ENCODE peak calls at places on chromosomes 11 and 22, in seven cellular contexts. One of them, this sample, is unnamed. For H3K36me3, the result is how much of the 10 kb centered on the place peaks cover.

GRCh38 chr22:16845881-16846280 is 20.7 kb upstream of the XKR3 start:
- DNase-seq in HepG2: no peak
- DNase-seq in CD4-positive, CD25-positive, alpha-beta regulatory T cell: no peak
- DNase-seq in GM23248: no peak
- DNase-seq in kidney: no peak
- DNase-seq in cardiac muscle cell: no peak
- DNase-seq in CD8-positive, alpha-beta memory T cell: no peak
- DNase-seq in this sample: no peak

GRCh38 chr11:119166368-119167076 is 2.0 kb upstream of the NLRX1 start:
- DNase-seq in kidney: no peak
- DNase-seq in cardiac muscle cell: no peak
- DNase-seq in HepG2: peak
- DNase-seq in CD4-positive, CD25-positive, alpha-beta regulatory T cell: no peak
- DNase-seq in CD8-positive, alpha-beta memory T cell: no peak
- DNase-seq in GM23248: peak
- DNase-seq in this sample: no peak

GRCh38 chr11:64100345-64100744 is 64.6 kb downstream of the FLRT1 start:
- DNase-seq in HepG2: no peak
- DNase-seq in cardiac muscle cell: no peak
- DNase-seq in CD4-positive, CD25-positive, alpha-beta regulatory T cell: no peak
- DNase-seq in kidney: no peak
- DNase-seq in GM23248: no peak
- DNase-seq in CD8-positive, alpha-beta memory T cell: no peak
- DNase-seq in this sample: no peak

GRCh38 chr11:484616-485015 is 22.4 kb downstream of the RNH1 start:
- DNase-seq in cardiac muscle cell: no peak
- DNase-seq in HepG2: no peak
- DNase-seq in CD4-positive, CD25-positive, alpha-beta regulatory T cell: no peak
- DNase-seq in CD8-positive, alpha-beta memory T cell: no peak
- DNase-seq in GM23248: no peak
- DNase-seq in kidney: no peak
- DNase-seq in this sample: no peak

GRCh38 chr11:92941676-92942571 is 27.5 kb upstream of the MTNR1B start:
- DNase-seq in kidney: no peak
- DNase-seq in GM23248: peak
- DNase-seq in CD4-positive, CD25-positive, alpha-beta regulatory T cell: peak
- DNase-seq in HepG2: peak
- DNase-seq in cardiac muscle cell: peak
- DNase-seq in CD8-positive, alpha-beta memory T cell: no peak
- DNase-seq in this sample: no peak

GRCh38 chr22:22080270-22080669 is 97.7 kb upstream of the TOP3B start:
- DNase-seq in GM23248: no peak
- DNase-seq in kidney: no peak
- DNase-seq in cardiac muscle cell: no peak
- DNase-seq in CD4-positive, CD25-positive, alpha-beta regulatory T cell: no peak
- DNase-seq in HepG2: no peak
- DNase-seq in CD8-positive, alpha-beta memory T cell: no peak
- DNase-seq in this sample: no peak

GRCh38 chr22:36467042-36467810 is 14.2 kb downstream of the TXN2 start:
- DNase-seq in kidney: no peak
- DNase-seq in cardiac muscle cell: peak
- DNase-seq in GM23248: peak
- DNase-seq in HepG2: no peak
- DNase-seq in CD4-positive, CD25-positive, alpha-beta regulatory T cell: no peak
- DNase-seq in CD8-positive, alpha-beta memory T cell: no peak
- DNase-seq in this sample: no peak

GRCh38 chr11:64025205-64025604 is 10.5 kb upstream of the FLRT1 start:
- DNase-seq in HepG2: no peak
- DNase-seq in CD8-positive, alpha-beta memory T cell: no peak
- DNase-seq in CD4-positive, CD25-positive, alpha-beta regulatory T cell: no peak
- DNase-seq in kidney: no peak
- DNase-seq in GM23248: no peak
- DNase-seq in cardiac muscle cell: peak
- DNase-seq in this sample: peak

GRCh38 chr22:24069721-24070120 is 58.6 kb downstream of the CABIN1 start:
- DNase-seq in HepG2: no peak
- DNase-seq in CD4-positive, CD25-positive, alpha-beta regulatory T cell: no peak
- DNase-seq in kidney: no peak
- DNase-seq in cardiac muscle cell: no peak
- DNase-seq in CD8-positive, alpha-beta memory T cell: no peak
- DNase-seq in GM23248: no peak
- DNase-seq in this sample: no peak

GRCh38 chr11:67491276-67492068 is 8.6 kb downstream of the AIP start:
- DNase-seq in CD4-positive, CD25-positive, alpha-beta regulatory T cell: no peak
- DNase-seq in HepG2: no peak
- DNase-seq in kidney: peak
- DNase-seq in GM23248: no peak
- DNase-seq in CD8-positive, alpha-beta memory T cell: no peak
- DNase-seq in cardiac muscle cell: no peak
- DNase-seq in this sample: no peak

GRCh38 chr11:67494371-67495233 is 10.6 kb downstream of the PITPNM1 start:
- DNase-seq in GM23248: no peak
- DNase-seq in CD4-positive, CD25-positive, alpha-beta regulatory T cell: no peak
- DNase-seq in cardiac muscle cell: no peak
- DNase-seq in CD8-positive, alpha-beta memory T cell: no peak
- DNase-seq in HepG2: no peak
- DNase-seq in kidney: peak
- DNase-seq in this sample: no peak

GRCh38 chr11:67493548-67494370 is 10.9 kb downstream of the AIP start:
- DNase-seq in CD4-positive, CD25-positive, alpha-beta regulatory T cell: no peak
- DNase-seq in CD8-positive, alpha-beta memory T cell: no peak
- DNase-seq in cardiac muscle cell: no peak
- DNase-seq in kidney: peak
- DNase-seq in HepG2: no peak
- DNase-seq in GM23248: no peak
- DNase-seq in this sample: no peak

GRCh38 chr11:67492069-67492727 is 9.4 kb downstream of the AIP start:
- DNase-seq in kidney: peak
- DNase-seq in GM23248: no peak
- DNase-seq in CD4-positive, CD25-positive, alpha-beta regulatory T cell: no peak
- DNase-seq in cardiac muscle cell: no peak
- DNase-seq in CD8-positive, alpha-beta memory T cell: no peak
- DNase-seq in HepG2: no peak
- DNase-seq in this sample: no peak

DNA sequence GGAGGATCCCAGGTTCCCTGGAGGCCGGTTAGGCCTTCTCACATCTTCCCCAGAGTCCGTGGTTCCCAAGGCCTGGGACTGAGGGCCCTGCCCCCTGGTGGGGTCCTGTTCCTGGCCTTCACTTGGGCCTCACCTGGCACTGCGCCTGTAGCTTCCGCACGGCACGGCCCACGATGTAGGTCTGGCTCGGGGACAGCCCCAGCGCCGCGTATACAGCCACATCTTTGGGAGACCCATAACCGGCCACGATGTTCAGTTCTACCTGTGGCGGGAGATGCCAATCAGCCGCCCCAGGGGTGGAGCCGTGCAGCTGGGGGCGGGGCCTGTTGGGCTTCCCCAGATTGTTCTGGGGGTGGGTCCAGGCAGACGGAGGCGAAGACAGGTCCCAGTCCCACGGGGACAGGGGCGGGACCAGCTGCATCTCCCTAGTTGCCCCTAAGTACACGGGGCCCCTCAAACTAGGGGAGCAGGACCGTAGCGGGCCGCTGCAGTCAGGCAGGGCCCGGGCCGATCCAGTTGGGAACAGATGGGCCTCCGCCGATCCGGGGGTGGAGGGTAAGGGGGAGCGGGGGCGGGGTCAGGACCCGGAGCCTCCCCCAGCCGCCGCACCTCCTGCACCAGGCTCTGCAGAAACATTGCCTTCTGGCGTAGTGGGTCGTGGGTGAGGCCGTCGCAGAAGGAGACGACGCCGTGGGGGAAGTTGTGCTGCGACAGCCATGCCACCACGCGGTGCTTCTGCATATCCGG is 10.1 kb downstream of the AIP start:
- DNase-seq in HepG2: no peak
- DNase-seq in cardiac muscle cell: no peak
- DNase-seq in CD4-positive, CD25-positive, alpha-beta regulatory T cell: no peak
- DNase-seq in CD8-positive, alpha-beta memory T cell: no peak
- DNase-seq in GM23248: no peak
- DNase-seq in kidney: peak
- DNase-seq in this sample: no peak
- H3K36me3 ChIP-seq in HepG2: under half
- H3K36me3 ChIP-seq in cardiac muscle cell: under half
- H3K36me3 ChIP-seq in CD4-positive, CD25-positive, alpha-beta regulatory T cell: half or more
- H3K36me3 ChIP-seq in CD8-positive, alpha-beta memory T cell: under half
- H3K36me3 ChIP-seq in GM23248: under half
- H3K36me3 ChIP-seq in kidney: under half
- H3K36me3 ChIP-seq in this sample: half or more

GRCh38 chr11:2947744-2948143 is 18.5 kb upstream of the PHLDA2 start:
- DNase-seq in kidney: no peak
- DNase-seq in HepG2: no peak
- DNase-seq in GM23248: no peak
- DNase-seq in cardiac muscle cell: no peak
- DNase-seq in CD4-positive, CD25-positive, alpha-beta regulatory T cell: no peak
- DNase-seq in CD8-positive, alpha-beta memory T cell: no peak
- DNase-seq in this sample: no peak

GRCh38 chr11:2943711-2944118 is 14.5 kb upstream of the PHLDA2 start:
- DNase-seq in CD4-positive, CD25-positive, alpha-beta regulatory T cell: no peak
- DNase-seq in GM23248: peak
- DNase-seq in kidney: peak
- DNase-seq in cardiac muscle cell: no peak
- DNase-seq in CD8-positive, alpha-beta memory T cell: no peak
- DNase-seq in HepG2: no peak
- DNase-seq in this sample: no peak

GRCh38 chr11:2944953-2945756 is 15.9 kb upstream of the PHLDA2 start:
- DNase-seq in CD8-positive, alpha-beta memory T cell: no peak
- DNase-seq in CD4-positive, CD25-positive, alpha-beta regulatory T cell: peak
- DNase-seq in HepG2: no peak
- DNase-seq in kidney: peak
- DNase-seq in cardiac muscle cell: peak
- DNase-seq in GM23248: peak
- DNase-seq in this sample: no peak

GRCh38 chr11:2944530-2944929 is 15.3 kb upstream of the PHLDA2 start:
- DNase-seq in CD4-positive, CD25-positive, alpha-beta regulatory T cell: no peak
- DNase-seq in GM23248: no peak
- DNase-seq in CD8-positive, alpha-beta memory T cell: no peak
- DNase-seq in HepG2: no peak
- DNase-seq in cardiac muscle cell: no peak
- DNase-seq in kidney: peak
- DNase-seq in this sample: no peak

DNA sequence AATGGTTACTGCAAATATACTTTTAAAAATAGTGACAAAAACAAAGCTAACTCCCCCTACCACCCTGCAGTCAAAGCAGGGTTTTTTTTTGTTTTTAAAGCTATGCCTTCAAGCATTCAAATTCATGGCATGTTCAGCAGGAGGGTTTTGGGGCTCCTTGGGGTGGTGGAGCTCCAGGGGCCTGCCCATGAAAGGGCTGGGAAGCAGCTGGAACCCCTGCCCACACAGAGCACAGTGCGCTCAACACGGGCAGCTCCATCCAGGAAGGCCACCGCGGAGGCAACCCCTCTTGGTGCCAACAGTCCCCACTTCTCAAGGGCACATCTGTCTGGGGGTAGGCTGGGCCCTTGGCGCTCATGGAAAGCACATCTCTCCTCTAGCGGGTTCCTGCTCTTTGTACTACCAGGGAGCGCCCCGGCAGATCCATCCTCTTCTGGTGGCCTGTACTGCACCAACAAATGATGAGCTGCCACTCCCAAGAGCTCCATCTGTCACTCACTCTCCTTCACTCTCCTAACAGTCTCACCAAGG is 16.6 kb upstream of the PHLDA2 start:
- DNase-seq in GM23248: no peak
- DNase-seq in CD8-positive, alpha-beta memory T cell: no peak
- DNase-seq in cardiac muscle cell: no peak
- DNase-seq in CD4-positive, CD25-positive, alpha-beta regulatory T cell: no peak
- DNase-seq in kidney: no peak
- DNase-seq in HepG2: no peak
- DNase-seq in this sample: no peak
- H3K36me3 ChIP-seq in GM23248: under half
- H3K36me3 ChIP-seq in CD8-positive, alpha-beta memory T cell: under half
- H3K36me3 ChIP-seq in cardiac muscle cell: under half
- H3K36me3 ChIP-seq in CD4-positive, CD25-positive, alpha-beta regulatory T cell: half or more
- H3K36me3 ChIP-seq in kidney: under half
- H3K36me3 ChIP-seq in HepG2: under half
- H3K36me3 ChIP-seq in this sample: half or more

DNA sequence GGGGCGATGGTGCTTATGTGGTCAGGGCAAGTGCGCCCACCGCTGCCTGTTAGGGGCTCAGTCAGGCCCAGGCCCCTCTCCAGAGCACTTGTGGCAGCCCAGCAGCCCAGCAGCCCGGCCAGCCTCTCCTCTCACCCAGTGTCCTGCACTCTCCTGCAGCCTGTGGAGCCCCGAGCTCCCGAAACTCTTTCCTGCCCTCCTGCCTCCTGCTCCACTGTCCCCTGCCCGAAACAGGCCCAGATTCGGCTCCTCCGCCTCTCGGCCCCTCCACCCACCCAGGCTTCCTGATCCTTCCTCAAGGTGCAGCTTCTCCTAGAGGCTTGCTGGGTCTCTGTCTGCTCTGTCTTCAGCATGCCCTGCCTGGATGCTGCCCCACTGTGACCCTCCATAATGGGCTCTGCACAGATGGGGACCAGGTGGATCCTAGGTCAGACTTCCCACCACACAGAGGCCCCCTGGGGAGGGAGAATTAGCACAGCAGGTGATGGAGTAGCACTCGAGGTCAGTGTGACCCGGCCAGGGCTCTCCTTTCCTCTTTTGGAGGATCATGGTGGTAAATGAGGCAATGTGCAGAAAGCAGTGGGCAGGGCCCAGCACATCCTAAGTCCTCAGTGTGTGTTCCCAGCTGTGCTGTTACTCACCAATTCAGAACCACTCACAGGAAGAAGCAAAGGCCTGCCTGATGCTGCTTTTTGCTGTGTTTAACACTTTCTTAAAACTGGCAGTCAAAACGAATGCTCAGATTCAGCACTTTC is 18.6 kb upstream of the NAP1L4 start:
- DNase-seq in kidney: no peak
- DNase-seq in CD4-positive, CD25-positive, alpha-beta regulatory T cell: peak
- DNase-seq in HepG2: no peak
- DNase-seq in GM23248: no peak
- DNase-seq in CD8-positive, alpha-beta memory T cell: no peak
- DNase-seq in cardiac muscle cell: no peak
- DNase-seq in this sample: no peak
- H3K36me3 ChIP-seq in kidney: under half
- H3K36me3 ChIP-seq in CD4-positive, CD25-positive, alpha-beta regulatory T cell: under half
- H3K36me3 ChIP-seq in HepG2: under half
- H3K36me3 ChIP-seq in GM23248: under half
- H3K36me3 ChIP-seq in CD8-positive, alpha-beta memory T cell: under half
- H3K36me3 ChIP-seq in cardiac muscle cell: under half
- H3K36me3 ChIP-seq in this sample: half or more

GRCh38 chr22:45524966-45525365 is 22.3 kb downstream of the FBLN1 start:
- DNase-seq in cardiac muscle cell: no peak
- DNase-seq in CD4-positive, CD25-positive, alpha-beta regulatory T cell: no peak
- DNase-seq in HepG2: no peak
- DNase-seq in kidney: no peak
- DNase-seq in CD8-positive, alpha-beta memory T cell: no peak
- DNase-seq in GM23248: no peak
- DNase-seq in this sample: no peak

GRCh38 chr22:45524157-45524556 is 21.5 kb downstream of the FBLN1 start:
- DNase-seq in CD8-positive, alpha-beta memory T cell: no peak
- DNase-seq in HepG2: no peak
- DNase-seq in cardiac muscle cell: no peak
- DNase-seq in GM23248: no peak
- DNase-seq in kidney: no peak
- DNase-seq in CD4-positive, CD25-positive, alpha-beta regulatory T cell: no peak
- DNase-seq in this sample: no peak

GRCh38 chr22:45516923-45517675 is 14.4 kb downstream of the FBLN1 start:
- DNase-seq in HepG2: no peak
- DNase-seq in kidney: no peak
- DNase-seq in cardiac muscle cell: peak
- DNase-seq in CD4-positive, CD25-positive, alpha-beta regulatory T cell: no peak
- DNase-seq in CD8-positive, alpha-beta memory T cell: no peak
- DNase-seq in GM23248: peak
- DNase-seq in this sample: no peak

GRCh38 chr22:45518580-45518991 is 15.9 kb downstream of the FBLN1 start:
- DNase-seq in GM23248: peak
- DNase-seq in kidney: no peak
- DNase-seq in HepG2: peak
- DNase-seq in cardiac muscle cell: no peak
- DNase-seq in CD4-positive, CD25-positive, alpha-beta regulatory T cell: no peak
- DNase-seq in CD8-positive, alpha-beta memory T cell: no peak
- DNase-seq in this sample: no peak

GRCh38 chr22:45521178-45521577 is 18.5 kb downstream of the FBLN1 start:
- DNase-seq in cardiac muscle cell: no peak
- DNase-seq in kidney: no peak
- DNase-seq in CD8-positive, alpha-beta memory T cell: no peak
- DNase-seq in HepG2: peak
- DNase-seq in GM23248: no peak
- DNase-seq in CD4-positive, CD25-positive, alpha-beta regulatory T cell: no peak
- DNase-seq in this sample: no peak
- H3K36me3 ChIP-seq in cardiac muscle cell: under half
- H3K36me3 ChIP-seq in kidney: under half
- H3K36me3 ChIP-seq in CD8-positive, alpha-beta memory T cell: under half
- H3K36me3 ChIP-seq in HepG2: under half
- H3K36me3 ChIP-seq in GM23248: under half
- H3K36me3 ChIP-seq in CD4-positive, CD25-positive, alpha-beta regulatory T cell: under half
- H3K36me3 ChIP-seq in this sample: half or more